ENCODE peak calls at places on chromosomes 6 and 20, in eight cellular contexts. G is K562, Z is sigmoid colon, D is stomach, A is GM12878, P is HepG2, T is tibial nerve, C is A549. O is an unnamed sample.
A peak's percentile ranks its signal among the peaks of the same experiment; 100 is the strongest.

GRCh38 chr6:20415304-20416062 is 13.8 kb downstream of the E2F3 start:
- DNase-seq in D (no peak), T (no peak), G (no peak), Z (no peak), P (no peak), A (no peak), C (no peak), O (no peak)

GRCh38 chr20:49563015-49563980 is 4.6 kb downstream of the PTGIS start:
- DNase-seq in G (no peak), A (no peak), C (no peak), P (no peak), T (no peak), Z (peak; percentile 30), D (no peak), O (peak; percentile 22)

GRCh38 chr6:6397842-6398241 is 77.4 kb upstream of the F13A1 start:
- DNase-seq in C (no peak), G (no peak), P (no peak), D (no peak), A (no peak), T (no peak), Z (no peak), O (no peak)

GRCh38 chr6:167751579-167752115 is 75.1 kb upstream of the AFDN start:
- DNase-seq in A (no peak), G (no peak), P (no peak), Z (peak; percentile 46), T (no peak), C (no peak), D (no peak), O (no peak)

GRCh38 chr6:8219352-8219943 is 117.1 kb upstream of the EEF1E1 start:
- DNase-seq in C (peak; percentile 48), Z (no peak), T (no peak), D (peak; percentile 42), A (no peak), G (peak; percentile 61), P (peak; percentile 53), O (no peak)

GRCh38 chr6:134060491-134061106 is 8.2 kb upstream of the SLC2A12 start:
- DNase-seq in G (no peak), A (no peak), Z (no peak), D (no peak), P (peak; percentile 57), C (no peak), T (no peak), O (no peak)

GRCh38 chr20:19820520-19821211 is 62.6 kb downstream of the RIN2 start:
- DNase-seq in C (no peak), Z (peak; percentile 26), G (no peak), T (no peak), D (no peak), P (no peak), A (no peak), O (no peak)

GRCh38 chr20:32354592-32355416 is 3.3 kb upstream of the ASXL1 start:
- DNase-seq in T (no peak), G (peak; percentile 32), Z (no peak), D (no peak), P (peak; percentile 93), C (peak; percentile 19), A (peak; percentile 59), O (no peak)

GRCh38 chr6:83722876-83723275 is 14.0 kb upstream of the SNAP91 start:
- DNase-seq in P (no peak), C (no peak), Z (no peak), T (no peak), G (no peak), A (no peak), D (no peak), O (no peak)

GRCh38 chr6:10843554-10843953 is 5.2 kb upstream of the MAK start:
- DNase-seq in G (no peak), P (no peak), D (no peak), Z (no peak), A (no peak), T (no peak), C (no peak), O (no peak)

GRCh38 chr6:52284131-52284459 is 447 bp downstream of the MCM3 start:
- DNase-seq in C (no peak), P (peak; percentile 67), A (no peak), Z (peak; percentile 68), G (peak; percentile 51), D (no peak), T (no peak), O (no peak)

GRCh38 chr6:129683606-129684322 is 26.2 kb downstream of the ARHGAP18 start:
- DNase-seq in A (peak; percentile 88), G (peak; percentile 91), Z (peak; percentile 90), C (peak; percentile 78), T (peak; percentile 44), P (peak; percentile 96), D (peak; percentile 72), O (no peak)

GRCh38 chr6:99609839-99610489 is 3.3 kb downstream of the PRDM13 start:
- DNase-seq in P (no peak), D (no peak), C (no peak), A (no peak), G (no peak), Z (no peak), T (no peak), O (no peak)

GRCh38 chr6:153028261-153028660 is 25.8 kb upstream of the MTRF1L start:
- DNase-seq in Z (no peak), G (no peak), C (no peak), A (no peak), P (no peak), T (no peak), D (no peak), O (no peak)

GRCh38 chr6:105835373-105835772 is 250.8 kb upstream of the PRDM1 start:
- DNase-seq in A (no peak), C (no peak), T (no peak), G (peak; percentile 64), P (peak; percentile 31), D (no peak), Z (no peak), O (no peak)

GRCh38 chr6:71012871-71013456 is 56.1 kb upstream of the B3GAT2 start:
- DNase-seq in D (no peak), T (no peak), Z (no peak), P (peak; percentile 57), G (peak; percentile 70), C (peak; percentile 57), A (peak; percentile 12), O (no peak)

GRCh38 chr6:169144356-169144755 is 109.3 kb downstream of the THBS2 start:
- DNase-seq in G (no peak), T (no peak), A (no peak), P (no peak), C (no peak), D (no peak), Z (no peak), O (no peak)

GRCh38 chr6:150266963-150267685 is 101.7 kb upstream of the IYD start:
- DNase-seq in G (no peak), T (no peak), D (no peak), Z (no peak), P (no peak), C (no peak), A (no peak), O (no peak)

GRCh38 chr6:137024172-137024990 is 20.4 kb downstream of the IL20RA start:
- DNase-seq in T (no peak), C (no peak), Z (no peak), D (no peak), A (no peak), G (no peak), P (no peak), O (no peak)

GRCh38 chr6:45123023-45123422 is 205.1 kb upstream of the RUNX2 start:
- DNase-seq in D (no peak), T (no peak), P (no peak), G (no peak), A (no peak), Z (no peak), C (no peak), O (no peak)

GRCh38 chr6:55886185-55886836 is 10.9 kb upstream of the BMP5 start:
- DNase-seq in P (peak; percentile 64), C (no peak), Z (no peak), G (no peak), A (no peak), T (no peak), D (no peak), O (no peak)

GRCh38 chr6:13742961-13743735 is 31.5 kb upstream of the RANBP9 start:
- DNase-seq in P (no peak), Z (no peak), C (no peak), G (no peak), D (no peak), T (no peak), A (no peak), O (peak; percentile 41)

DNA sequence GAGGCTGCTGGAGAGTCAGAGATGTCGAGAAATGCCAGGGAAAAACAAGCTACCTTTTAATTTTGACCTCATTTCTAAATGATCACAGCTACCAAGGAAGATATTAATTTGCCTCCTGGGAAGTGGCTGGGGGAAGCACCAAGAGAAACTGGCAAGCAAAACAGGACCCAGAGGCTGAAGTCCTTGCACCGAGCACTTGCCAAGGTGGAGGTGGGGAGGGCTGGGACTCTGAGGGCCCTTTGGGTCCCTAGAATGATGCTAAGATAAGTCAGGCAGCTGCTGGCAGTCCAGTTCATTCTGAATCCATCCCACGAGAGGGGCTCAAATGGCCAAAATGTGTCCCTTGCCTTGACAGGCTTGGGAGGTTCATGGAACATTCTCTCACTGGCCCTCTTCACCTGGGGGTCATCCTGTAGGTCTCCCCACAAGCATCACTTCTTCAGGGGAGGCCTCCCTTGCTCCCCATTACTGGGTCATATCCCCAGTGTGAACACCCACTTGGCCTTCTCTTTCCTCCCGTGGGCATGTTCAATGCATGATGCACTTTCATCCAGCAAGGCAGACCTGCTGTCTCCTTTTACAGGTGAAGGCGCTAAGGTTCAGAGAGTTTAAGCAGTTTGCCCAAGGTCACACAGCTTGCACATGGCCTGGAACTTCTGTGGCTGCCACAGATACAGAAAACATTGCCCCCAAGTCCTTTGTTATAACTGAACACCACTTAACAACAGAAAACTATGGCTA is 39.1 kb upstream of the BLCAP start:
- DNase-seq in G (no peak), T (no peak), Z (no peak), P (no peak), A (no peak), C (no peak), D (no peak), O (no peak)
- TF ChIP-seq EP300 in G (no peak), T (no peak), Z (no peak), P (no peak), A (no peak), C (no peak), D (no peak), O (no peak)

GRCh38 chr6:139743629-139744028 is 369.2 kb upstream of the CITED2 start:
- DNase-seq in C (peak; percentile 71), Z (no peak), A (no peak), T (no peak), P (peak; percentile 64), G (no peak), D (no peak), O (no peak)
- TF ChIP-seq POLR2A in C (no peak), Z (no peak), A (no peak), T (no peak), P (no peak), G (no peak), D (no peak), O (no peak)

DNA sequence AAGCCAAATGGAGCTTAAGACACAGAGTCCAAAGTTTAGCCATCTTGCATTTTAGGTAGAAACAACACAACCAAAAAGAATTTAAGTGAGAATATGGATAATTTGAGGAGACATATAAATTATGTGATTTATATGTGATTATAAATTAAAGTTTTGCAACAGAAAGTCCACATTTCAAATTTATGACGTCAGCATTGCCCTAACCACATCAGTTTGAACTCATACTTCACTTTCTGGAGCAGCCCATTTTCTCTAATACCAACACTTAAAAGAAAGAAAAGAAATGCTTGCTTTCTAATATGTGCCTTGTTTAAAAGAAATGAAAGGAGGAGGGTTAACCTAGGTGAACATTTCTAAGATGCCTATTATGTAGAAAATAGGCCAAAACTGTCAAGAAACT is 138.0 kb downstream of the SOD2 start:
- DNase-seq in T (no peak), G (no peak), A (no peak), D (no peak), Z (no peak), C (no peak), P (no peak), O (no peak)
- TF ChIP-seq EP300 in T (no peak), G (no peak), A (no peak), D (no peak), Z (no peak), C (no peak), P (no peak), O (no peak)

GRCh38 chr6:115004204-115004603 is 661.4 kb upstream of the HS3ST5 start:
- DNase-seq in D (no peak), Z (no peak), T (no peak), C (no peak), A (no peak), G (no peak), P (no peak), O (no peak)
- TF ChIP-seq POLR2A in D (no peak), Z (no peak), T (no peak), C (no peak), A (no peak), G (no peak), P (no peak), O (no peak)